ENCODE peak calls at places on chromosomes 11 and 22, in six cellular contexts. One of them, this sample, is unnamed.

GRCh38 chr11:63767415-63768231 is 952 bp downstream of the ZFTA start:
- DNase-seq in GM12891: peak; percentile 61
- DNase-seq in K562: peak; percentile 81
- DNase-seq in GM12892: peak; percentile 57
- DNase-seq in SK-N-SH: peak; percentile 85
- DNase-seq in H1: peak; percentile 81
- DNase-seq in this sample: no peak

GRCh38 chr11:2523821-2524391 is 79.1 kb downstream of the KCNQ1 start:
- DNase-seq in GM12891: peak; percentile 17
- DNase-seq in K562: no peak
- DNase-seq in GM12892: peak; percentile 19
- DNase-seq in SK-N-SH: peak; percentile 19
- DNase-seq in H1: no peak
- DNase-seq in this sample: no peak

GRCh38 chr11:66720223-66720898 is 8.7 kb downstream of the SPTBN2 start:
- DNase-seq in GM12891: no peak
- DNase-seq in K562: peak; percentile 42
- DNase-seq in GM12892: no peak
- DNase-seq in SK-N-SH: peak; percentile 60
- DNase-seq in H1: peak; percentile 41
- DNase-seq in this sample: no peak

GRCh38 chr22:35299717-35300497 is at the start of gene TOM1:
- DNase-seq in GM12891: peak; percentile 93
- DNase-seq in K562: peak; percentile 92
- DNase-seq in GM12892: peak; percentile 89
- DNase-seq in SK-N-SH: peak; percentile 98
- DNase-seq in H1: peak; percentile 93
- DNase-seq in this sample: peak; percentile 94

GRCh38 chr22:23146842-23147205 is 1.5 kb downstream of the RAB36 start:
- DNase-seq in GM12891: no peak
- DNase-seq in K562: no peak
- DNase-seq in GM12892: no peak
- DNase-seq in SK-N-SH: no peak
- DNase-seq in H1: no peak
- DNase-seq in this sample: no peak

GRCh38 chr22:44002324-44002723 is 21.8 kb upstream of the PARVB start:
- DNase-seq in GM12891: no peak
- DNase-seq in K562: no peak
- DNase-seq in GM12892: no peak
- DNase-seq in SK-N-SH: no peak
- DNase-seq in H1: no peak
- DNase-seq in this sample: no peak

GRCh38 chr11:61475433-61475832 is 33.1 kb upstream of the LRRC10B start:
- DNase-seq in GM12891: no peak
- DNase-seq in K562: no peak
- DNase-seq in GM12892: no peak
- DNase-seq in SK-N-SH: no peak
- DNase-seq in H1: no peak
- DNase-seq in this sample: no peak

GRCh38 chr22:42080287-42080686 is 787 bp downstream of the SMDT1 start:
- DNase-seq in GM12891: no peak
- DNase-seq in K562: no peak
- DNase-seq in GM12892: no peak
- DNase-seq in SK-N-SH: peak; percentile 44
- DNase-seq in H1: no peak
- DNase-seq in this sample: no peak

GRCh38 chr22:45163417-45164216 is at the start of gene NUP50:
- DNase-seq in GM12891: peak; percentile 96
- DNase-seq in K562: peak; percentile 96
- DNase-seq in GM12892: peak; percentile 96
- DNase-seq in SK-N-SH: peak; percentile 100
- DNase-seq in H1: peak; percentile 93
- DNase-seq in this sample: peak; percentile 91

GRCh38 chr11:10930961-10931760 is 73.3 kb upstream of the ZBED5 start:
- DNase-seq in GM12891: peak; percentile 27
- DNase-seq in K562: peak; percentile 47
- DNase-seq in GM12892: peak; percentile 25
- DNase-seq in SK-N-SH: peak; percentile 83
- DNase-seq in H1: no peak
- DNase-seq in this sample: no peak

GRCh38 chr11:128848815-128849455 is 18.2 kb downstream of the KCNJ1 start:
- DNase-seq in GM12891: peak; percentile 57
- DNase-seq in K562: peak; percentile 63
- DNase-seq in GM12892: peak; percentile 60
- DNase-seq in SK-N-SH: peak; percentile 70
- DNase-seq in H1: no peak
- DNase-seq in this sample: no peak

GRCh38 chr11:954392-955144 is 28.9 kb downstream of the AP2A2 start:
- DNase-seq in GM12891: no peak
- DNase-seq in K562: no peak
- DNase-seq in GM12892: no peak
- DNase-seq in SK-N-SH: no peak
- DNase-seq in H1: no peak
- DNase-seq in this sample: no peak

DNA sequence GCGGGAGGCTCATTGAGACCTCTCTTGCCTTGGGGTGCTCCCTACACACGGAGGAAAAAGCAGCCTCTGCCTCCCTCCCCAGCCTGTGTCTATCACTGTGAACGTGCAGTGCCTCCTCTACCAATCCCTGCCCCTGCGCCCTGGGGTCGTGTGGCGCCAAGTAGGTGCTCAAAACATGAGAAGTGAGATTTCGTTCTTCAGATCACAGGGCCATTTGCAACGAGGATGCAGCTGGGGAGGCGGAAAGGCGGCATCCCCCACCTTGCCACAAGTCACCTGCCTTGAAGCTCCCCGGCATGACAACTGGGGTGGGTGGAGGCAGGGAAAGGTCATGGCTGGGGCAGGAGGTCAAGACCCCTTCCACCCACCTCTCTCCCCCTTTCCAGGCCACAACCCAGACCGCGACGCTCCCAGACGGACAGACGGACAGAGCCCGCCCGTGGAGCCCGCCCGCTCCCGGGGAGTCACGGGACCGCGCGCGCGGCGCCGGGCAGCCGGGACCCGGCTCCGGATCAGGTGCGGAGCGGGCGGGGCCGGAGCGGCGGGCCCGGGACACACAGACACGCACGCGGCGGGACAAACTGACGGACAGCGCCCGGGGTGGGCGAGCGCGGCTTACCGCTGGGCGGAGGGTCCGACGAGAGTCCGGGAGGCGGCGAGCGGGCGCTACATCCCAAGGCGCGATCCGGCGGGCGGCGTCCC is 487 bp downstream of the KCNJ4 start:
- DNase-seq in GM12891: peak; percentile 72
- DNase-seq in K562: peak; percentile 57
- DNase-seq in GM12892: no peak
- DNase-seq in SK-N-SH: peak; percentile 54
- DNase-seq in H1: no peak
- DNase-seq in this sample: no peak
- TF ChIP-seq TAF1 in GM12891: no peak
- TF ChIP-seq TAF1 in K562: no peak
- TF ChIP-seq TAF1 in GM12892: no peak
- TF ChIP-seq TAF1 in SK-N-SH: no peak
- TF ChIP-seq TAF1 in H1: no peak
- TF ChIP-seq TAF1 in this sample: no peak

DNA sequence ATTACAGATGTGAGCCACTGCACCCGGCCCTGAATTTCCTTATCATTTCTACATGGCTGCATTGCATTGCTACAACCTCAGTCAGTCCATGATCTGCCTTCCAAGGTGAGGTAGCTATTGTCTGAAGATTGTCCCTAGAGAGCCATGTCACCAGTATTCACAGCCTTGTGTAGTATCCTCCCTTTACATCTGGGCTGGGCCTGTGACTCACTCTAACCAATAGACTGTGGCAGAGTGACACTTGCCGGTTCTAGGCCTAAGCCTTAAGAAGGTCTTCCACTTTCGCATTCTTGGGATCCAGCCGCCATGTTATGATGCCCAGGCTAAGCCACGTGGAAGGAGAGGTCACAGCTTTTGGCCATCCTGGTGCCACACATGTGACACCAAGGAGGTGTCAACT is 10.1 kb upstream of the PLEKHB1 start:
- DNase-seq in GM12891: no peak
- DNase-seq in K562: no peak
- DNase-seq in GM12892: no peak
- DNase-seq in SK-N-SH: no peak
- DNase-seq in H1: no peak
- DNase-seq in this sample: no peak
- TF ChIP-seq TAF1 in GM12891: no peak
- TF ChIP-seq TAF1 in K562: no peak
- TF ChIP-seq TAF1 in GM12892: no peak
- TF ChIP-seq TAF1 in SK-N-SH: no peak
- TF ChIP-seq TAF1 in H1: no peak
- TF ChIP-seq TAF1 in this sample: no peak

GRCh38 chr11:33461319-33461718 is 204.1 kb downstream of the HIPK3 start:
- DNase-seq in GM12891: no peak
- DNase-seq in K562: no peak
- DNase-seq in GM12892: no peak
- DNase-seq in SK-N-SH: no peak
- DNase-seq in H1: no peak
- DNase-seq in this sample: no peak

GRCh38 chr11:33463059-33463458 is 205.9 kb downstream of the HIPK3 start:
- DNase-seq in GM12891: no peak
- DNase-seq in K562: no peak
- DNase-seq in GM12892: no peak
- DNase-seq in SK-N-SH: no peak
- DNase-seq in H1: no peak
- DNase-seq in this sample: no peak

GRCh38 chr11:33455827-33456226 is 198.6 kb downstream of the HIPK3 start:
- DNase-seq in GM12891: no peak
- DNase-seq in K562: no peak
- DNase-seq in GM12892: no peak
- DNase-seq in SK-N-SH: no peak
- DNase-seq in H1: no peak
- DNase-seq in this sample: no peak

GRCh38 chr11:33457948-33458347 is 200.8 kb downstream of the HIPK3 start:
- DNase-seq in GM12891: no peak
- DNase-seq in K562: no peak
- DNase-seq in GM12892: no peak
- DNase-seq in SK-N-SH: no peak
- DNase-seq in H1: no peak
- DNase-seq in this sample: no peak

GRCh38 chr11:33461726-33462125 is 204.5 kb downstream of the HIPK3 start:
- DNase-seq in GM12891: no peak
- DNase-seq in K562: no peak
- DNase-seq in GM12892: no peak
- DNase-seq in SK-N-SH: no peak
- DNase-seq in H1: no peak
- DNase-seq in this sample: no peak
- TF ChIP-seq TAF1 in GM12891: no peak
- TF ChIP-seq TAF1 in K562: no peak
- TF ChIP-seq TAF1 in GM12892: no peak
- TF ChIP-seq TAF1 in SK-N-SH: no peak
- TF ChIP-seq TAF1 in H1: no peak
- TF ChIP-seq TAF1 in this sample: no peak

DNA sequence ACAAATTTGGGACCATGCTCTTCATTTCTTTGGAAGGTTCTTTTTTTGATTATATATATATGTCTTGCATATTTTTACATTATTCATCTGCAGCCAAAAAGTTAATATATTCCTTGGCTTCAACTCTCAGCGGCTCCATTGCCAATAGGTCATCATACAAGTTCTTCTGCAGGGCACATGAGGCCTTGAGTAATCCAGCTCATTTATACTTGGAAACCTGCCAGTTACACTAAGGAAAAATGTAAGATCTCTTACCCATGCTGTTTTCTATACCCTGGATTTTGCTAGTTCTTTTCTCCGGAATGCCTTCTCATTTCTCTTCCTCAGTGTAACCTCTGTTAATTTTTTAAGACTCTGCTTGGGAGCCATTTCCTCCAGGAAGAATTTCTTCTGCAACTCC is 182.5 kb downstream of the C11orf87 start:
- DNase-seq in GM12891: no peak
- DNase-seq in K562: no peak
- DNase-seq in GM12892: no peak
- DNase-seq in SK-N-SH: no peak
- DNase-seq in H1: no peak
- DNase-seq in this sample: no peak
- TF ChIP-seq TAF1 in GM12891: no peak
- TF ChIP-seq TAF1 in K562: no peak
- TF ChIP-seq TAF1 in GM12892: no peak
- TF ChIP-seq TAF1 in SK-N-SH: no peak
- TF ChIP-seq TAF1 in H1: no peak
- TF ChIP-seq TAF1 in this sample: no peak

GRCh38 chr11:112216591-112217105 is 9.6 kb upstream of the PTS start:
- DNase-seq in GM12891: no peak
- DNase-seq in K562: no peak
- DNase-seq in GM12892: no peak
- DNase-seq in SK-N-SH: no peak
- DNase-seq in H1: no peak
- DNase-seq in this sample: no peak
- TF ChIP-seq TAF1 in GM12891: no peak
- TF ChIP-seq TAF1 in K562: no peak
- TF ChIP-seq TAF1 in GM12892: no peak
- TF ChIP-seq TAF1 in SK-N-SH: no peak
- TF ChIP-seq TAF1 in H1: no peak
- TF ChIP-seq TAF1 in this sample: no peak

GRCh38 chr11:47377571-47378010 is 756 bp downstream of the SPI1 start:
- DNase-seq in GM12891: no peak
- DNase-seq in K562: peak; percentile 58
- DNase-seq in GM12892: no peak
- DNase-seq in SK-N-SH: peak; percentile 27
- DNase-seq in H1: no peak
- DNase-seq in this sample: no peak

GRCh38 chr11:47376543-47377371 is 1.6 kb downstream of the SPI1 start:
- DNase-seq in GM12891: no peak
- DNase-seq in K562: peak; percentile 79
- DNase-seq in GM12892: no peak
- DNase-seq in SK-N-SH: peak; percentile 27
- DNase-seq in H1: no peak
- DNase-seq in this sample: no peak

GRCh38 chr11:47375546-47376085 is 2.7 kb downstream of the SPI1 start:
- DNase-seq in GM12891: no peak
- DNase-seq in K562: no peak
- DNase-seq in GM12892: no peak
- DNase-seq in SK-N-SH: no peak
- DNase-seq in H1: no peak
- DNase-seq in this sample: no peak

GRCh38 chr11:47375020-47375419 is 3.3 kb downstream of the SPI1 start:
- DNase-seq in GM12891: no peak
- DNase-seq in K562: no peak
- DNase-seq in GM12892: no peak
- DNase-seq in SK-N-SH: no peak
- DNase-seq in H1: no peak
- DNase-seq in this sample: no peak

DNA sequence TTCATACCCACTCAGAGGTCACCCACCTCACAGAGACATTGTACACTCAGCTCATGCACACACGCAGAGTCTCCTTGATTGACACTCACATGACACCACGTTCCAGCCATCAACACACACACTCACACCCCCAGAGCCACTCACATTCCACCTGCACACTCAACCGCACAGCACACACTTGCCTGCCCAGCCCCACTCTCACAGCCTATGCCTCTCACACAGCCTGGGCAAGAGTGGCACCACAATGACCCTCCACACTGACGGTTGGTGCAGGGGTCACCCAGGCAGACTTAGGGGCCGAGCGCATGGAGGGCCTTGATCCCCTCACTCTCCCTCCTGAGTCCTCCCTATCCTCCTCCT is 2.2 kb downstream of the SPI1 start:
- DNase-seq in GM12891: no peak
- DNase-seq in K562: no peak
- DNase-seq in GM12892: no peak
- DNase-seq in SK-N-SH: no peak
- DNase-seq in H1: no peak
- DNase-seq in this sample: no peak
- TF ChIP-seq TAF1 in GM12891: no peak
- TF ChIP-seq TAF1 in K562: no peak
- TF ChIP-seq TAF1 in GM12892: no peak
- TF ChIP-seq TAF1 in SK-N-SH: no peak
- TF ChIP-seq TAF1 in H1: no peak
- TF ChIP-seq TAF1 in this sample: no peak

This sample was measured in GM12878.